ENCODE peak calls at places on chromosomes 11 and 22, in four cellular contexts. Q is mucosa of descending colon, N is chondrocyte, M is cardiac muscle cell. V is an unnamed sample.

GRCh38 chr22:37601540-37602442 is 6.8 kb upstream of the GGA1 start:
- DNase-seq in M (peak; percentile 75), Q (no peak), N (no peak), V (peak; percentile 52)

GRCh38 chr22:37502342-37503182 is 16.4 kb upstream of the MFNG start:
- DNase-seq in M (no peak), Q (peak; percentile 93), N (no peak), V (no peak)

GRCh38 chr22:48483764-48484528 is 1343.7 kb downstream of the BRD1 start:
- DNase-seq in M (no peak), Q (no peak), N (no peak), V (no peak)

GRCh38 chr11:117316197-117316961 is at the start of gene BACE1:
- DNase-seq in M (peak; percentile 91), Q (peak; percentile 77), N (peak; percentile 83), V (no peak)

GRCh38 chr11:79201637-79202347 is 239.0 kb downstream of the TENM4 start:
- DNase-seq in M (no peak), N (no peak), Q (no peak), V (no peak)

GRCh38 chr11:47408598-47409439 is 429 bp downstream of the SLC39A13 start:
- DNase-seq in M (peak; percentile 85), N (peak; percentile 93), Q (peak; percentile 72), V (peak; percentile 47)

GRCh38 chr11:35211952-35212351 is 73.0 kb downstream of the CD44 start:
- DNase-seq in M (no peak), N (no peak), Q (no peak), V (no peak)

GRCh38 chr22:17903564-17904295 is 120.6 kb downstream of the MICAL3 start:
- DNase-seq in N (no peak), Q (no peak), M (no peak), V (no peak)

GRCh38 chr11:13188179-13188578 is 89.4 kb upstream of the BMAL1 start:
- DNase-seq in M (no peak), Q (no peak), N (no peak), V (no peak)

GRCh38 chr22:49999063-49999900 is 13.3 kb downstream of the IL17REL start:
- DNase-seq in M (no peak), N (peak; percentile 86), Q (peak; percentile 61), V (peak; percentile 81)

GRCh38 chr11:82989628-82990404 is 81.9 kb downstream of the RAB30 start:
- DNase-seq in M (no peak), N (no peak), Q (no peak), V (no peak)

GRCh38 chr11:12810497-12810896 is 136.3 kb downstream of the TEAD1 start:
- DNase-seq in Q (no peak), N (no peak), M (peak; percentile 87), V (no peak)

GRCh38 chr11:72038491-72038890 is 39.8 kb downstream of the IL18BP start:
- DNase-seq in M (peak; percentile 77), Q (no peak), N (no peak), V (no peak)

GRCh38 chr11:35593143-35593542 is 25.1 kb upstream of the FJX1 start:
- DNase-seq in Q (no peak), M (peak; percentile 92), N (no peak), V (no peak)

GRCh38 chr11:44859528-44859925 is 91.2 kb downstream of the TP53I11 start:
- DNase-seq in N (no peak), M (no peak), Q (no peak), V (no peak)

GRCh38 chr11:64744544-64745218 is 739 bp upstream of the RASGRP2 start:
- DNase-seq in N (no peak), M (no peak), Q (no peak), V (peak; percentile 55)

GRCh38 chr11:112004389-112004788 is 20.8 kb upstream of the DLAT start:
- DNase-seq in Q (no peak), N (no peak), M (no peak), V (no peak)

GRCh38 chr11:44417756-44418437 is 108.0 kb upstream of the ALX4 start:
- DNase-seq in Q (no peak), N (no peak), M (no peak), V (no peak)

GRCh38 chr22:27971926-27972325 is 52.9 kb upstream of the PITPNB start:
- DNase-seq in M (no peak), Q (no peak), N (no peak), V (no peak)

GRCh38 chr22:27975381-27976013 is 56.4 kb upstream of the PITPNB start:
- DNase-seq in Q (no peak), M (peak; percentile 35), N (no peak), V (no peak)

GRCh38 chr22:27970596-27971220 is 51.7 kb upstream of the PITPNB start:
- DNase-seq in M (no peak), Q (no peak), N (no peak), V (no peak)

GRCh38 chr22:27973851-27974250 is 54.8 kb upstream of the PITPNB start:
- DNase-seq in N (no peak), Q (no peak), M (no peak), V (no peak)

GRCh38 chr22:27972732-27973698 is 54.0 kb upstream of the PITPNB start:
- DNase-seq in Q (no peak), M (peak; percentile 31), N (no peak), V (no peak)
- TF ChIP-seq CTCF in Q (no peak), M (no peak), N (no peak), V (no peak)

GRCh38 chr11:85826096-85826855 is 15.3 kb upstream of the SYTL2 start:
- DNase-seq in N (no peak), Q (peak; percentile 55), M (peak; percentile 35), V (peak; percentile 26)
- TF ChIP-seq CTCF in N (peak; percentile 76), Q (peak; percentile 38), M (peak; percentile 52), V (peak; percentile 43)

DNA sequence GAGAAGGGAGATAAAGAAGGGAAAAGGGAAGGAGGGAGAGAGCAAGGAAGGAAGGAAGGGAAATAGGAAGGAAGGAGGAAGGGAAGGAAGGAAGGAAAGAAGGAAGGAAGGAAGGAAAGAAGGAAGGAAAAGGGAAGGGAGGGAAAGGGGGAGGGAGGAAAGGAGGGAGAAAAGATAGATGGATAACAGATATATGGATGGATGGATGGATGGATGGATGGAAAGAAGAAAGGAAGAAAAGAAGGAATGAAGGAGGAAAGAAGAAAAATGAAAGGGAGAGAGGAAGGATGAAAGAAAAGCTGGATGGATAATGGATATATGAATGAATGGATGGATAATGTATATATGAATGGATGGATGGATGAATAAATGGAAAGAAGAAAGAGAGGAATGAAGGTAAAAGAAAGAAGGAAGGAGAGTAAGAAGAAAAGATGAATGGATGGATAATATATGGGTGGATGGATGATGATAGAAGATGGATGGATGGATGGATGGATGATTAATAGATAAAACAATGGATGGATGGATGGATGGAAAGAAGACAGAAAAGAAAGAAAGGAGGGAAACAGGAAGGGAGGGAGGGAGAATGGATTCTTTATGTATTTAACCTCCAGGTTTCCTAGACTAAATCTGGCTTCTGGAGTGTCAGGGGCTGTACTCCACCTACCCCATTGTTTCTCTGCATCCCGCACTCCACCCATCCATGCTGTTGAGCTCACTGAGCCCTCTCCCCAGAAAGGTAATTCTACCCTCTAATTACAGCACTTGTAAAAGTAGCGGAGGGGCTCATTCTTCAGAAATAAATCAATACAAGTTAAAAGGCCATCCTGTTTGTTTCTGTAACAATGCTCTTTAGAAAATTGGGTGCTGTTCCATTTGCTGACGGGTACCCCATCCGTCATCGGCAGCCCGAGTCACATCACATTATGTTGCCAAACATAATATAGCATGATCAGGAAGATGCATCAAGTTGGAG is 506.1 kb downstream of the MIAT start:
- DNase-seq in N (no peak), Q (no peak), M (no peak), V (no peak)
- TF ChIP-seq CTCF in N (no peak), Q (no peak), M (no peak), V (no peak)

DNA sequence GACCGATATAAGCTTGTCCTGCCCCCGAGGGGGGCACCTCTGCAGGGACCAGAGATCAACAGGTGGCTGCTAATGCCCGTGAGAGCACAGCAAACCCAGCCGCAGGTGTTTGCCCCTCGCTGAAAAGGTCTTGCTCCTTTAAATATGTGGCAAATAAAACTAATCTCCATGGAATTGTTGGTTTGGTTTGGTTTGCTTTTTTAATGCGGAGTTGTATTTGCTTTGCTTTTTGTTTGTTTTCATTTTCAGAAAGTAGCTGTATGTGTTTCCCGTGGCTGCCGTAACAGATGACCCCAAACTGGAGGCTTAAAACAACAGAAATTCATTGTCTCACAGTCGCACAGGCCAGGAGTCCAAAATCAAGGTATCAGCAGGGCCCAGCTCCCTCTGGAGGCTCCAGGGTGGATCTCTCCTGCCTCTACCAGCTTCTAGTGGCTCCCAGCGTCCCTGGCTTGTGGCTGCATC is 93.0 kb downstream of the CELSR1 start:
- DNase-seq in M (no peak), N (no peak), Q (no peak), V (no peak)
- TF ChIP-seq CTCF in M (no peak), N (peak; percentile 34), Q (no peak), V (no peak)

V was measured in nephron progenitor cell.